ENCODE peak calls at places on chromosomes 6 and 20, in eight cellular contexts. C is SJSA1, S is HAP-1, D is Peyer's patch, G is heart left ventricle, X is prostate gland, W is heart right ventricle, A is GM23248. L is an unnamed sample. For H3K9me3, the result is how much of the 10 kb centered on the place peaks cover.

GRCh38 chr6:122753688-122754056 is 25.8 kb upstream of the FABP7 start:
- DNase-seq in C (no peak), S (no peak), D (no peak), G (no peak), X (no peak), W (no peak), A (no peak), L (peak)

GRCh38 chr6:70524721-70525286 is 41.9 kb upstream of the SDHAF4 start:
- DNase-seq in C (no peak), S (no peak), D (no peak), G (no peak), X (no peak), W (no peak), A (no peak), L (no peak)

GRCh38 chr6:99307295-99307907 is 42.1 kb downstream of the FAXC start:
- DNase-seq in C (no peak), S (no peak), D (no peak), G (no peak), X (no peak), W (no peak), A (no peak), L (no peak)

GRCh38 chr6:43808412-43808811 is 38.4 kb downstream of the VEGFA start:
- DNase-seq in C (no peak), S (no peak), D (no peak), G (no peak), X (no peak), W (no peak), A (no peak), L (no peak)

GRCh38 chr6:34115396-34116314 is 30.2 kb downstream of the GRM4 start:
- DNase-seq in C (no peak), S (peak), D (no peak), G (no peak), X (no peak), W (no peak), A (peak), L (peak)

GRCh38 chr20:11585752-11586352 is 331.8 kb upstream of the BTBD3 start:
- DNase-seq in C (no peak), S (no peak), D (no peak), G (no peak), X (no peak), W (no peak), A (peak), L (peak)

GRCh38 chr6:18260448-18261106 is 3.8 kb downstream of the DEK start:
- DNase-seq in C (peak), S (no peak), D (no peak), G (no peak), X (no peak), W (no peak), A (peak), L (peak)

GRCh38 chr6:19153270-19153980 is 683.7 kb upstream of the ID4 start:
- DNase-seq in C (no peak), S (no peak), D (no peak), G (peak), X (no peak), W (no peak), A (peak), L (peak)

GRCh38 chr20:24809606-24810005 is 139.5 kb upstream of the CST7 start:
- DNase-seq in C (no peak), S (no peak), D (no peak), G (no peak), X (no peak), W (no peak), A (no peak), L (no peak)

GRCh38 chr20:24811020-24811419 is 138.0 kb upstream of the CST7 start:
- DNase-seq in C (no peak), S (no peak), D (peak), G (no peak), X (no peak), W (no peak), A (no peak), L (no peak)

GRCh38 chr20:24806896-24807676 is 142.0 kb upstream of the CST7 start:
- DNase-seq in C (no peak), S (no peak), D (no peak), G (no peak), X (no peak), W (no peak), A (no peak), L (no peak)

GRCh38 chr20:24805456-24806233 is 143.4 kb upstream of the CST7 start:
- DNase-seq in C (no peak), S (no peak), D (no peak), G (no peak), X (no peak), W (no peak), A (no peak), L (no peak)

DNA sequence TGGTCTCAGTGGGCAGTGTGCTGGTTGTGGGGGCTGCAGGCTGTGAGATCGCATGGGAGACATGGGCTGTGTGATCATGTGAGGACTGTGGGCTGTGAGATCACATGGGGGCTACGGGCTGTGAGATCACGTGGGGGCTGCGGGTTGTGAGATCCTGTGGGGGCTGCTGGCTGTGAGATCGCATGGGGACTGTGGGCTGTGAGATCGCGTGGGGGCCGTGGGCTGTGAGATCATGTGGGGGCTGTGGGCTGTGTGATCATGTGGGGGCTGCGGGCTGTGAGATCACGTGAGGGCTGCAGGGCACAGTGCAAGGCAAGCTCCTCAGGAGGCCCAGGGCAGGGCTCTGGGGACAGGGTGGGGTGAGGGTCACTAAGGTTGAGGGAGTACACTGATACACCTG is 140.5 kb upstream of the CST7 start:
- DNase-seq in C (no peak), S (no peak), D (no peak), G (no peak), X (no peak), W (no peak), A (no peak), L (no peak)
- H3K4me3 ChIP-seq in C (no peak), S (no peak), D (no peak), G (no peak), X (no peak), W (no peak), A (no peak), L (no peak)

DNA sequence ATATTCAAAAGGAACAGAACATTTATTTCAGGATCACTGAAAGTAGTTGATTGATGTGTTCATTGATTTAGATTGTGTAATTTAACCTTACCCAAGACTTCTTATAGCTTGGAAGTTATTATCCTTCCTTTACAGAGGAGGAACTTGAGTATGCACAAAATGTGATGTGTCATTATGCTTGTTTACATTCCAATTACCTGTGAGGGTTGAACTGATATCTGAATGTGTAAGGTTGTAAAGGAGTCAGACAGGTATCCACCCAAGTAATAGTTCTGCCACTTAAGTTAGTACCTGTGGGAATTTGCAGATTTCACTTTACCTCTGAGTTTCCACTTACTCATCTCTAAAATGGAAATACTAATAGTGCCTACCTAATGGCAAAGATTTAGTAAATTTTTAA is 668.2 kb downstream of the DOK5 start:
- DNase-seq in C (no peak), S (no peak), D (no peak), G (no peak), X (no peak), W (no peak), A (no peak), L (no peak)
- H3K9me3 ChIP-seq in C (under half), S (under half), D (under half), G (under half), X (under half), W (under half), A (under half), L (under half)

GRCh38 chr20:53752971-53753879 is 159.6 kb upstream of the ZNF217 start:
- DNase-seq in C (no peak), S (no peak), D (no peak), G (no peak), X (no peak), W (no peak), A (no peak), L (no peak)

GRCh38 chr20:53752583-53752970 is 158.9 kb upstream of the ZNF217 start:
- DNase-seq in C (no peak), S (peak), D (no peak), G (no peak), X (no peak), W (no peak), A (no peak), L (no peak)

GRCh38 chr20:53751394-53752368 is 158.0 kb upstream of the ZNF217 start:
- DNase-seq in C (no peak), S (no peak), D (no peak), G (no peak), X (no peak), W (no peak), A (peak), L (no peak)

GRCh38 chr20:53755733-53756523 is 162.3 kb upstream of the ZNF217 start:
- DNase-seq in C (no peak), S (no peak), D (no peak), G (no peak), X (no peak), W (no peak), A (no peak), L (no peak)

GRCh38 chr20:53753880-53754459 is 160.3 kb upstream of the ZNF217 start:
- DNase-seq in C (no peak), S (no peak), D (no peak), G (no peak), X (no peak), W (no peak), A (no peak), L (no peak)
- H3K4me3 ChIP-seq in C (no peak), S (no peak), D (peak), G (no peak), X (no peak), W (no peak), A (no peak), L (no peak)

GRCh38 chr6:66210964-66211363 is 503.9 kb upstream of the EYS start:
- DNase-seq in C (no peak), S (peak), D (no peak), G (no peak), X (no peak), W (no peak), A (no peak), L (no peak)
- H3K9me3 ChIP-seq in C (under half), S (under half), D (under half), G (under half), X (under half), W (under half), A (under half), L (under half)